ENCODE peak calls at places on chromosomes 12 and 14, in nine cellular contexts. One of them, this sample, is unnamed.

GRCh38 chr12:67772276-67773169 is 124.0 kb downstream of the DYRK2 start:
- DNase-seq in epithelial cell of esophagus: no peak
- DNase-seq in astrocyte: peak
- DNase-seq in IMR-90: peak
- DNase-seq in fibroblast of the aortic adventitia: no peak
- DNase-seq in dorsolateral prefrontal cortex: no peak
- DNase-seq in retinal pigment epithelial cell: peak
- DNase-seq in CD8-positive, alpha-beta T cell: no peak
- DNase-seq in neural progenitor cell: peak
- DNase-seq in this sample: no peak

GRCh38 chr14:35689000-35689460 is 120.1 kb downstream of the RALGAPA1 start:
- DNase-seq in astrocyte: no peak
- DNase-seq in dorsolateral prefrontal cortex: no peak
- DNase-seq in epithelial cell of esophagus: no peak
- DNase-seq in IMR-90: no peak
- DNase-seq in retinal pigment epithelial cell: no peak
- DNase-seq in fibroblast of the aortic adventitia: no peak
- DNase-seq in neural progenitor cell: no peak
- DNase-seq in CD8-positive, alpha-beta T cell: no peak
- DNase-seq in this sample: no peak

GRCh38 chr12:6182279-6182898 is 17.8 kb upstream of the CD9 start:
- DNase-seq in epithelial cell of esophagus: peak
- DNase-seq in neural progenitor cell: no peak
- DNase-seq in retinal pigment epithelial cell: peak
- DNase-seq in dorsolateral prefrontal cortex: no peak
- DNase-seq in IMR-90: peak
- DNase-seq in fibroblast of the aortic adventitia: peak
- DNase-seq in CD8-positive, alpha-beta T cell: no peak
- DNase-seq in astrocyte: peak
- DNase-seq in this sample: no peak

GRCh38 chr12:111180830-111181726 is 187.8 kb downstream of the PHETA1 start:
- DNase-seq in CD8-positive, alpha-beta T cell: no peak
- DNase-seq in neural progenitor cell: no peak
- DNase-seq in dorsolateral prefrontal cortex: peak
- DNase-seq in astrocyte: no peak
- DNase-seq in IMR-90: peak
- DNase-seq in retinal pigment epithelial cell: no peak
- DNase-seq in epithelial cell of esophagus: no peak
- DNase-seq in fibroblast of the aortic adventitia: peak
- DNase-seq in this sample: no peak

GRCh38 chr12:100908501-100908900 is 113.9 kb downstream of the ANO4 start:
- DNase-seq in astrocyte: peak
- DNase-seq in retinal pigment epithelial cell: peak
- DNase-seq in epithelial cell of esophagus: peak
- DNase-seq in fibroblast of the aortic adventitia: peak
- DNase-seq in CD8-positive, alpha-beta T cell: no peak
- DNase-seq in IMR-90: peak
- DNase-seq in dorsolateral prefrontal cortex: no peak
- DNase-seq in neural progenitor cell: no peak
- DNase-seq in this sample: peak

GRCh38 chr14:82052778-82053177 is 519.1 kb upstream of the SEL1L start:
- DNase-seq in epithelial cell of esophagus: no peak
- DNase-seq in dorsolateral prefrontal cortex: no peak
- DNase-seq in fibroblast of the aortic adventitia: no peak
- DNase-seq in neural progenitor cell: no peak
- DNase-seq in CD8-positive, alpha-beta T cell: no peak
- DNase-seq in IMR-90: no peak
- DNase-seq in astrocyte: no peak
- DNase-seq in retinal pigment epithelial cell: no peak
- DNase-seq in this sample: no peak

GRCh38 chr12:107503129-107503850 is 182.3 kb upstream of the PWP1 start:
- DNase-seq in neural progenitor cell: no peak
- DNase-seq in dorsolateral prefrontal cortex: no peak
- DNase-seq in fibroblast of the aortic adventitia: no peak
- DNase-seq in astrocyte: no peak
- DNase-seq in IMR-90: no peak
- DNase-seq in CD8-positive, alpha-beta T cell: no peak
- DNase-seq in epithelial cell of esophagus: no peak
- DNase-seq in retinal pigment epithelial cell: no peak
- DNase-seq in this sample: no peak

GRCh38 chr12:131272415-131272814 is 318.7 kb downstream of the ADGRD1 start:
- DNase-seq in CD8-positive, alpha-beta T cell: no peak
- DNase-seq in neural progenitor cell: no peak
- DNase-seq in fibroblast of the aortic adventitia: no peak
- DNase-seq in retinal pigment epithelial cell: no peak
- DNase-seq in IMR-90: no peak
- DNase-seq in epithelial cell of esophagus: no peak
- DNase-seq in dorsolateral prefrontal cortex: no peak
- DNase-seq in astrocyte: no peak
- DNase-seq in this sample: no peak

GRCh38 chr14:22547309-22547947 is 41.6 kb downstream of the DAD1 start:
- DNase-seq in IMR-90: no peak
- DNase-seq in astrocyte: no peak
- DNase-seq in dorsolateral prefrontal cortex: no peak
- DNase-seq in neural progenitor cell: no peak
- DNase-seq in retinal pigment epithelial cell: no peak
- DNase-seq in fibroblast of the aortic adventitia: no peak
- DNase-seq in CD8-positive, alpha-beta T cell: no peak
- DNase-seq in epithelial cell of esophagus: no peak
- DNase-seq in this sample: no peak

GRCh38 chr12:80041691-80042090 is 57.6 kb upstream of the OTOGL start:
- DNase-seq in epithelial cell of esophagus: peak
- DNase-seq in dorsolateral prefrontal cortex: no peak
- DNase-seq in retinal pigment epithelial cell: no peak
- DNase-seq in astrocyte: peak
- DNase-seq in IMR-90: peak
- DNase-seq in fibroblast of the aortic adventitia: peak
- DNase-seq in CD8-positive, alpha-beta T cell: no peak
- DNase-seq in neural progenitor cell: no peak
- DNase-seq in this sample: peak

GRCh38 chr12:3173008-3173553 is 95.9 kb downstream of the TSPAN9 start:
- DNase-seq in neural progenitor cell: no peak
- DNase-seq in fibroblast of the aortic adventitia: no peak
- DNase-seq in dorsolateral prefrontal cortex: no peak
- DNase-seq in epithelial cell of esophagus: no peak
- DNase-seq in CD8-positive, alpha-beta T cell: no peak
- DNase-seq in IMR-90: no peak
- DNase-seq in astrocyte: no peak
- DNase-seq in retinal pigment epithelial cell: no peak
- DNase-seq in this sample: no peak

GRCh38 chr12:55716582-55717396 is 943 bp downstream of the BLOC1S1 start:
- DNase-seq in dorsolateral prefrontal cortex: no peak
- DNase-seq in fibroblast of the aortic adventitia: no peak
- DNase-seq in epithelial cell of esophagus: no peak
- DNase-seq in astrocyte: no peak
- DNase-seq in retinal pigment epithelial cell: no peak
- DNase-seq in neural progenitor cell: peak
- DNase-seq in CD8-positive, alpha-beta T cell: no peak
- DNase-seq in IMR-90: no peak
- DNase-seq in this sample: no peak

GRCh38 chr12:26226629-26227375 is 31.4 kb downstream of the SSPN start:
- DNase-seq in epithelial cell of esophagus: peak
- DNase-seq in fibroblast of the aortic adventitia: no peak
- DNase-seq in CD8-positive, alpha-beta T cell: no peak
- DNase-seq in IMR-90: no peak
- DNase-seq in neural progenitor cell: peak
- DNase-seq in dorsolateral prefrontal cortex: peak
- DNase-seq in retinal pigment epithelial cell: no peak
- DNase-seq in astrocyte: peak
- DNase-seq in this sample: no peak

GRCh38 chr12:120439646-120440247 is 1.8 kb downstream of the COX6A1 start:
- DNase-seq in epithelial cell of esophagus: peak
- DNase-seq in retinal pigment epithelial cell: no peak
- DNase-seq in astrocyte: peak
- DNase-seq in IMR-90: peak
- DNase-seq in CD8-positive, alpha-beta T cell: peak
- DNase-seq in neural progenitor cell: peak
- DNase-seq in dorsolateral prefrontal cortex: no peak
- DNase-seq in fibroblast of the aortic adventitia: peak
- DNase-seq in this sample: no peak

GRCh38 chr12:50302686-50303085 is 19.4 kb upstream of the LIMA1 start:
- DNase-seq in epithelial cell of esophagus: no peak
- DNase-seq in neural progenitor cell: no peak
- DNase-seq in retinal pigment epithelial cell: no peak
- DNase-seq in fibroblast of the aortic adventitia: peak
- DNase-seq in IMR-90: peak
- DNase-seq in CD8-positive, alpha-beta T cell: no peak
- DNase-seq in dorsolateral prefrontal cortex: no peak
- DNase-seq in astrocyte: peak
- DNase-seq in this sample: no peak

GRCh38 chr12:32568241-32568640 is 110.9 kb upstream of the DNM1L start:
- DNase-seq in fibroblast of the aortic adventitia: peak
- DNase-seq in neural progenitor cell: no peak
- DNase-seq in IMR-90: peak
- DNase-seq in astrocyte: peak
- DNase-seq in epithelial cell of esophagus: peak
- DNase-seq in dorsolateral prefrontal cortex: no peak
- DNase-seq in CD8-positive, alpha-beta T cell: no peak
- DNase-seq in retinal pigment epithelial cell: peak
- DNase-seq in this sample: peak

GRCh38 chr12:28507055-28507454 is 316.8 kb downstream of the CCDC91 start:
- DNase-seq in fibroblast of the aortic adventitia: peak
- DNase-seq in IMR-90: peak
- DNase-seq in neural progenitor cell: no peak
- DNase-seq in CD8-positive, alpha-beta T cell: no peak
- DNase-seq in retinal pigment epithelial cell: peak
- DNase-seq in epithelial cell of esophagus: no peak
- DNase-seq in dorsolateral prefrontal cortex: no peak
- DNase-seq in astrocyte: peak
- DNase-seq in this sample: no peak

GRCh38 chr12:131784909-131785762 is 43.1 kb upstream of the MMP17 start:
- DNase-seq in dorsolateral prefrontal cortex: no peak
- DNase-seq in neural progenitor cell: no peak
- DNase-seq in IMR-90: peak
- DNase-seq in retinal pigment epithelial cell: no peak
- DNase-seq in astrocyte: peak
- DNase-seq in CD8-positive, alpha-beta T cell: no peak
- DNase-seq in epithelial cell of esophagus: no peak
- DNase-seq in fibroblast of the aortic adventitia: no peak
- DNase-seq in this sample: no peak

DNA sequence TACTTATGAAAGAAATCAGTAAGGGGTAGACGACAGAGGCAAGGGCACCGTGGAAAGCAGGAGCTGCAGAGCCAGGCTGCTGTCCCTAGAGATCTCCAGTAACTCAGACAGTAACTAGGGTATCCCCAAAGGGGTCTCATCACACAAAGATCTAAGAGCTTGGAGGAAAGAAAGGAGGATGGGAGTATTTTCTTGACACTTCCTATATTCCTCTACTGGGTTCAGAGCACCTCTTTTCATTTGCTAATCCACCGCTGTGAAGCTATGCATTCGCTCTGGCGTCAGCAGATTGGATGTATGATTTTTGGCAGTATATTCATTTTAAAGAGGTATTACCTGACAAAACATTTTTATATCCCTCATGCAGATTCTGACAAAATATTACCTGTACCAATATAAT is 12.6 kb downstream of the USP44 start:
- DNase-seq in astrocyte: no peak
- DNase-seq in fibroblast of the aortic adventitia: no peak
- DNase-seq in epithelial cell of esophagus: no peak
- DNase-seq in retinal pigment epithelial cell: no peak
- DNase-seq in IMR-90: no peak
- DNase-seq in CD8-positive, alpha-beta T cell: no peak
- DNase-seq in neural progenitor cell: no peak
- DNase-seq in dorsolateral prefrontal cortex: no peak
- DNase-seq in this sample: no peak
- H3K4me3 ChIP-seq in astrocyte: no peak
- H3K4me3 ChIP-seq in fibroblast of the aortic adventitia: no peak
- H3K4me3 ChIP-seq in epithelial cell of esophagus: no peak
- H3K4me3 ChIP-seq in retinal pigment epithelial cell: no peak
- H3K4me3 ChIP-seq in IMR-90: no peak
- H3K4me3 ChIP-seq in CD8-positive, alpha-beta T cell: no peak
- H3K4me3 ChIP-seq in neural progenitor cell: no peak
- H3K4me3 ChIP-seq in dorsolateral prefrontal cortex: no peak
- H3K4me3 ChIP-seq in this sample: no peak

GRCh38 chr14:77761205-77761931 is 412 bp upstream of the SNW1 start:
- DNase-seq in CD8-positive, alpha-beta T cell: no peak
- DNase-seq in dorsolateral prefrontal cortex: no peak
- DNase-seq in retinal pigment epithelial cell: no peak
- DNase-seq in astrocyte: peak
- DNase-seq in fibroblast of the aortic adventitia: peak
- DNase-seq in IMR-90: peak
- DNase-seq in epithelial cell of esophagus: peak
- DNase-seq in neural progenitor cell: peak
- DNase-seq in this sample: peak
- TF ChIP-seq CTCF in CD8-positive, alpha-beta T cell: no peak
- TF ChIP-seq CTCF in dorsolateral prefrontal cortex: peak
- TF ChIP-seq CTCF in retinal pigment epithelial cell: peak
- TF ChIP-seq CTCF in astrocyte: peak
- TF ChIP-seq CTCF in fibroblast of the aortic adventitia: peak
- TF ChIP-seq CTCF in IMR-90: peak
- TF ChIP-seq CTCF in epithelial cell of esophagus: no peak
- TF ChIP-seq CTCF in neural progenitor cell: peak
- TF ChIP-seq CTCF in this sample: peak

GRCh38 chr12:71007025-71007424 is 86.5 kb upstream of the PTPRR start:
- DNase-seq in IMR-90: no peak
- DNase-seq in retinal pigment epithelial cell: no peak
- DNase-seq in epithelial cell of esophagus: no peak
- DNase-seq in fibroblast of the aortic adventitia: no peak
- DNase-seq in astrocyte: no peak
- DNase-seq in neural progenitor cell: no peak
- DNase-seq in dorsolateral prefrontal cortex: no peak
- DNase-seq in CD8-positive, alpha-beta T cell: no peak
- DNase-seq in this sample: no peak
- H3K4me3 ChIP-seq in IMR-90: no peak
- H3K4me3 ChIP-seq in retinal pigment epithelial cell: no peak
- H3K4me3 ChIP-seq in epithelial cell of esophagus: no peak
- H3K4me3 ChIP-seq in fibroblast of the aortic adventitia: no peak
- H3K4me3 ChIP-seq in astrocyte: no peak
- H3K4me3 ChIP-seq in neural progenitor cell: no peak
- H3K4me3 ChIP-seq in dorsolateral prefrontal cortex: no peak
- H3K4me3 ChIP-seq in CD8-positive, alpha-beta T cell: no peak
- H3K4me3 ChIP-seq in this sample: no peak

GRCh38 chr14:69901113-69901951 is 22.1 kb downstream of the SMOC1 start:
- DNase-seq in dorsolateral prefrontal cortex: no peak
- DNase-seq in astrocyte: no peak
- DNase-seq in fibroblast of the aortic adventitia: peak
- DNase-seq in CD8-positive, alpha-beta T cell: no peak
- DNase-seq in retinal pigment epithelial cell: no peak
- DNase-seq in neural progenitor cell: no peak
- DNase-seq in epithelial cell of esophagus: peak
- DNase-seq in IMR-90: peak
- DNase-seq in this sample: no peak

GRCh38 chr14:69904246-69904645 is 25.0 kb downstream of the SMOC1 start:
- DNase-seq in dorsolateral prefrontal cortex: no peak
- DNase-seq in fibroblast of the aortic adventitia: no peak
- DNase-seq in astrocyte: no peak
- DNase-seq in IMR-90: no peak
- DNase-seq in retinal pigment epithelial cell: no peak
- DNase-seq in epithelial cell of esophagus: no peak
- DNase-seq in neural progenitor cell: no peak
- DNase-seq in CD8-positive, alpha-beta T cell: no peak
- DNase-seq in this sample: no peak

GRCh38 chr14:69910871-69911270 is 31.7 kb downstream of the SMOC1 start:
- DNase-seq in dorsolateral prefrontal cortex: no peak
- DNase-seq in neural progenitor cell: no peak
- DNase-seq in astrocyte: no peak
- DNase-seq in epithelial cell of esophagus: no peak
- DNase-seq in fibroblast of the aortic adventitia: no peak
- DNase-seq in IMR-90: no peak
- DNase-seq in CD8-positive, alpha-beta T cell: no peak
- DNase-seq in retinal pigment epithelial cell: no peak
- DNase-seq in this sample: no peak

GRCh38 chr14:69909831-69910550 is 30.8 kb downstream of the SMOC1 start:
- DNase-seq in IMR-90: no peak
- DNase-seq in retinal pigment epithelial cell: no peak
- DNase-seq in CD8-positive, alpha-beta T cell: no peak
- DNase-seq in dorsolateral prefrontal cortex: no peak
- DNase-seq in neural progenitor cell: no peak
- DNase-seq in fibroblast of the aortic adventitia: no peak
- DNase-seq in astrocyte: no peak
- DNase-seq in epithelial cell of esophagus: no peak
- DNase-seq in this sample: no peak

GRCh38 chr14:69906201-69906600 is 27.0 kb downstream of the SMOC1 start:
- DNase-seq in CD8-positive, alpha-beta T cell: no peak
- DNase-seq in IMR-90: no peak
- DNase-seq in dorsolateral prefrontal cortex: no peak
- DNase-seq in retinal pigment epithelial cell: no peak
- DNase-seq in astrocyte: no peak
- DNase-seq in epithelial cell of esophagus: no peak
- DNase-seq in fibroblast of the aortic adventitia: no peak
- DNase-seq in neural progenitor cell: no peak
- DNase-seq in this sample: no peak
- TF ChIP-seq CTCF in CD8-positive, alpha-beta T cell: no peak
- TF ChIP-seq CTCF in IMR-90: no peak
- TF ChIP-seq CTCF in dorsolateral prefrontal cortex: no peak
- TF ChIP-seq CTCF in retinal pigment epithelial cell: no peak
- TF ChIP-seq CTCF in astrocyte: no peak
- TF ChIP-seq CTCF in epithelial cell of esophagus: no peak
- TF ChIP-seq CTCF in fibroblast of the aortic adventitia: no peak
- TF ChIP-seq CTCF in neural progenitor cell: no peak
- TF ChIP-seq CTCF in this sample: no peak

This sample was measured in epithelial cell of proximal tubule.